ENCODE peak calls at places on chromosomes 2 and 18, in eight cellular contexts. One of them, this sample, is unnamed.

GRCh38 chr2:46042207-46042637 is 255.0 kb upstream of the EPAS1 start:
- ATAC-seq in stimulated activated naive B cell treated with anti-CD40 and anti-IgM and Interleukin-4, amounts not matched to agents 10 μg/mL and 1 μg/mL and 100 μg/mL, for 72 hours: no peak
- ATAC-seq in left cardiac atrium: no peak
- ATAC-seq in pancreas: peak
- ATAC-seq in left lobe of liver: peak
- ATAC-seq in stimulated activated naive CD8-positive, alpha-beta T cell treated with anti-CD3 and anti-CD28 coated beads, Interleukin-15, Interleukin-2, amounts not matched to agents 100 U/mL and 50 U/mL, for 24 hours: no peak
- ATAC-seq in WTC11: peak
- ATAC-seq in naive B cell: no peak
- ATAC-seq in this sample: no peak

GRCh38 chr18:79692056-79692455 is 12.5 kb downstream of the CTDP1 start:
- ATAC-seq in stimulated activated naive B cell treated with anti-CD40 and anti-IgM and Interleukin-4, amounts not matched to agents 10 μg/mL and 1 μg/mL and 100 μg/mL, for 72 hours: no peak
- ATAC-seq in left cardiac atrium: no peak
- ATAC-seq in pancreas: no peak
- ATAC-seq in left lobe of liver: no peak
- ATAC-seq in stimulated activated naive CD8-positive, alpha-beta T cell treated with anti-CD3 and anti-CD28 coated beads, Interleukin-15, Interleukin-2, amounts not matched to agents 100 U/mL and 50 U/mL, for 24 hours: no peak
- ATAC-seq in WTC11: no peak
- ATAC-seq in naive B cell: no peak
- ATAC-seq in this sample: no peak

GRCh38 chr2:46135936-46136335 is 161.3 kb upstream of the EPAS1 start:
- ATAC-seq in stimulated activated naive B cell treated with anti-CD40 and anti-IgM and Interleukin-4, amounts not matched to agents 10 μg/mL and 1 μg/mL and 100 μg/mL, for 72 hours: no peak
- ATAC-seq in left cardiac atrium: peak
- ATAC-seq in pancreas: peak
- ATAC-seq in left lobe of liver: no peak
- ATAC-seq in stimulated activated naive CD8-positive, alpha-beta T cell treated with anti-CD3 and anti-CD28 coated beads, Interleukin-15, Interleukin-2, amounts not matched to agents 100 U/mL and 50 U/mL, for 24 hours: no peak
- ATAC-seq in WTC11: no peak
- ATAC-seq in naive B cell: no peak
- ATAC-seq in this sample: no peak

GRCh38 chr2:46690825-46691224 is 211.5 kb downstream of the TMEM247 start:
- ATAC-seq in stimulated activated naive B cell treated with anti-CD40 and anti-IgM and Interleukin-4, amounts not matched to agents 10 μg/mL and 1 μg/mL and 100 μg/mL, for 72 hours: no peak
- ATAC-seq in left cardiac atrium: no peak
- ATAC-seq in pancreas: no peak
- ATAC-seq in left lobe of liver: no peak
- ATAC-seq in stimulated activated naive CD8-positive, alpha-beta T cell treated with anti-CD3 and anti-CD28 coated beads, Interleukin-15, Interleukin-2, amounts not matched to agents 100 U/mL and 50 U/mL, for 24 hours: peak
- ATAC-seq in WTC11: no peak
- ATAC-seq in naive B cell: no peak
- ATAC-seq in this sample: no peak

GRCh38 chr2:37636209-37637077 is 35.0 kb downstream of the CDC42EP3 start:
- ATAC-seq in stimulated activated naive B cell treated with anti-CD40 and anti-IgM and Interleukin-4, amounts not matched to agents 10 μg/mL and 1 μg/mL and 100 μg/mL, for 72 hours: peak
- ATAC-seq in left cardiac atrium: no peak
- ATAC-seq in pancreas: no peak
- ATAC-seq in left lobe of liver: no peak
- ATAC-seq in stimulated activated naive CD8-positive, alpha-beta T cell treated with anti-CD3 and anti-CD28 coated beads, Interleukin-15, Interleukin-2, amounts not matched to agents 100 U/mL and 50 U/mL, for 24 hours: peak
- ATAC-seq in WTC11: peak
- ATAC-seq in naive B cell: peak
- ATAC-seq in this sample: peak

GRCh38 chr2:206707164-206707701 is 11.0 kb downstream of the DYTN start:
- ATAC-seq in stimulated activated naive B cell treated with anti-CD40 and anti-IgM and Interleukin-4, amounts not matched to agents 10 μg/mL and 1 μg/mL and 100 μg/mL, for 72 hours: no peak
- ATAC-seq in left cardiac atrium: no peak
- ATAC-seq in pancreas: no peak
- ATAC-seq in left lobe of liver: no peak
- ATAC-seq in stimulated activated naive CD8-positive, alpha-beta T cell treated with anti-CD3 and anti-CD28 coated beads, Interleukin-15, Interleukin-2, amounts not matched to agents 100 U/mL and 50 U/mL, for 24 hours: no peak
- ATAC-seq in WTC11: no peak
- ATAC-seq in naive B cell: no peak
- ATAC-seq in this sample: no peak

GRCh38 chr18:38633333-38633732 is 1067.7 kb upstream of the CELF4 start:
- ATAC-seq in stimulated activated naive B cell treated with anti-CD40 and anti-IgM and Interleukin-4, amounts not matched to agents 10 μg/mL and 1 μg/mL and 100 μg/mL, for 72 hours: no peak
- ATAC-seq in left cardiac atrium: no peak
- ATAC-seq in pancreas: no peak
- ATAC-seq in left lobe of liver: no peak
- ATAC-seq in stimulated activated naive CD8-positive, alpha-beta T cell treated with anti-CD3 and anti-CD28 coated beads, Interleukin-15, Interleukin-2, amounts not matched to agents 100 U/mL and 50 U/mL, for 24 hours: no peak
- ATAC-seq in WTC11: no peak
- ATAC-seq in naive B cell: no peak
- ATAC-seq in this sample: no peak

GRCh38 chr18:73479472-73479871 is 611.7 kb upstream of the NETO1 start:
- ATAC-seq in stimulated activated naive B cell treated with anti-CD40 and anti-IgM and Interleukin-4, amounts not matched to agents 10 μg/mL and 1 μg/mL and 100 μg/mL, for 72 hours: no peak
- ATAC-seq in left cardiac atrium: no peak
- ATAC-seq in pancreas: no peak
- ATAC-seq in left lobe of liver: no peak
- ATAC-seq in stimulated activated naive CD8-positive, alpha-beta T cell treated with anti-CD3 and anti-CD28 coated beads, Interleukin-15, Interleukin-2, amounts not matched to agents 100 U/mL and 50 U/mL, for 24 hours: no peak
- ATAC-seq in WTC11: no peak
- ATAC-seq in naive B cell: no peak
- ATAC-seq in this sample: no peak

GRCh38 chr2:20576598-20577115 is 74.2 kb downstream of the HS1BP3 start:
- ATAC-seq in stimulated activated naive B cell treated with anti-CD40 and anti-IgM and Interleukin-4, amounts not matched to agents 10 μg/mL and 1 μg/mL and 100 μg/mL, for 72 hours: peak
- ATAC-seq in left cardiac atrium: no peak
- ATAC-seq in pancreas: no peak
- ATAC-seq in left lobe of liver: no peak
- ATAC-seq in stimulated activated naive CD8-positive, alpha-beta T cell treated with anti-CD3 and anti-CD28 coated beads, Interleukin-15, Interleukin-2, amounts not matched to agents 100 U/mL and 50 U/mL, for 24 hours: peak
- ATAC-seq in WTC11: no peak
- ATAC-seq in naive B cell: peak
- ATAC-seq in this sample: peak

GRCh38 chr2:138919336-138919735 is 139.1 kb upstream of the NXPH2 start:
- ATAC-seq in stimulated activated naive B cell treated with anti-CD40 and anti-IgM and Interleukin-4, amounts not matched to agents 10 μg/mL and 1 μg/mL and 100 μg/mL, for 72 hours: no peak
- ATAC-seq in left cardiac atrium: no peak
- ATAC-seq in pancreas: no peak
- ATAC-seq in left lobe of liver: peak
- ATAC-seq in stimulated activated naive CD8-positive, alpha-beta T cell treated with anti-CD3 and anti-CD28 coated beads, Interleukin-15, Interleukin-2, amounts not matched to agents 100 U/mL and 50 U/mL, for 24 hours: no peak
- ATAC-seq in WTC11: no peak
- ATAC-seq in naive B cell: no peak
- ATAC-seq in this sample: no peak

GRCh38 chr2:95379616-95379925 is 22.9 kb upstream of the FAHD2A start:
- ATAC-seq in stimulated activated naive B cell treated with anti-CD40 and anti-IgM and Interleukin-4, amounts not matched to agents 10 μg/mL and 1 μg/mL and 100 μg/mL, for 72 hours: peak
- ATAC-seq in left cardiac atrium: no peak
- ATAC-seq in pancreas: no peak
- ATAC-seq in left lobe of liver: peak
- ATAC-seq in stimulated activated naive CD8-positive, alpha-beta T cell treated with anti-CD3 and anti-CD28 coated beads, Interleukin-15, Interleukin-2, amounts not matched to agents 100 U/mL and 50 U/mL, for 24 hours: no peak
- ATAC-seq in WTC11: peak
- ATAC-seq in naive B cell: no peak
- ATAC-seq in this sample: no peak

GRCh38 chr18:25295624-25296138 is 56.3 kb downstream of the ZNF521 start:
- ATAC-seq in stimulated activated naive B cell treated with anti-CD40 and anti-IgM and Interleukin-4, amounts not matched to agents 10 μg/mL and 1 μg/mL and 100 μg/mL, for 72 hours: no peak
- ATAC-seq in left cardiac atrium: no peak
- ATAC-seq in pancreas: no peak
- ATAC-seq in left lobe of liver: no peak
- ATAC-seq in stimulated activated naive CD8-positive, alpha-beta T cell treated with anti-CD3 and anti-CD28 coated beads, Interleukin-15, Interleukin-2, amounts not matched to agents 100 U/mL and 50 U/mL, for 24 hours: no peak
- ATAC-seq in WTC11: no peak
- ATAC-seq in naive B cell: no peak
- ATAC-seq in this sample: no peak

GRCh38 chr2:231490801-231491200 is 26.5 kb upstream of the NCL start:
- ATAC-seq in stimulated activated naive B cell treated with anti-CD40 and anti-IgM and Interleukin-4, amounts not matched to agents 10 μg/mL and 1 μg/mL and 100 μg/mL, for 72 hours: no peak
- ATAC-seq in left cardiac atrium: no peak
- ATAC-seq in pancreas: no peak
- ATAC-seq in left lobe of liver: no peak
- ATAC-seq in stimulated activated naive CD8-positive, alpha-beta T cell treated with anti-CD3 and anti-CD28 coated beads, Interleukin-15, Interleukin-2, amounts not matched to agents 100 U/mL and 50 U/mL, for 24 hours: no peak
- ATAC-seq in WTC11: no peak
- ATAC-seq in naive B cell: no peak
- ATAC-seq in this sample: no peak

GRCh38 chr18:42517896-42518295 is 562.9 kb downstream of the PIK3C3 start:
- ATAC-seq in stimulated activated naive B cell treated with anti-CD40 and anti-IgM and Interleukin-4, amounts not matched to agents 10 μg/mL and 1 μg/mL and 100 μg/mL, for 72 hours: no peak
- ATAC-seq in left cardiac atrium: no peak
- ATAC-seq in pancreas: no peak
- ATAC-seq in left lobe of liver: no peak
- ATAC-seq in stimulated activated naive CD8-positive, alpha-beta T cell treated with anti-CD3 and anti-CD28 coated beads, Interleukin-15, Interleukin-2, amounts not matched to agents 100 U/mL and 50 U/mL, for 24 hours: no peak
- ATAC-seq in WTC11: no peak
- ATAC-seq in naive B cell: no peak
- ATAC-seq in this sample: no peak

GRCh38 chr2:227153307-227153706 is 10.7 kb downstream of the COL4A4 start:
- ATAC-seq in stimulated activated naive B cell treated with anti-CD40 and anti-IgM and Interleukin-4, amounts not matched to agents 10 μg/mL and 1 μg/mL and 100 μg/mL, for 72 hours: no peak
- ATAC-seq in left cardiac atrium: peak
- ATAC-seq in pancreas: peak
- ATAC-seq in left lobe of liver: no peak
- ATAC-seq in stimulated activated naive CD8-positive, alpha-beta T cell treated with anti-CD3 and anti-CD28 coated beads, Interleukin-15, Interleukin-2, amounts not matched to agents 100 U/mL and 50 U/mL, for 24 hours: no peak
- ATAC-seq in WTC11: no peak
- ATAC-seq in naive B cell: no peak
- ATAC-seq in this sample: no peak

GRCh38 chr2:69067866-69068265 is 54.9 kb downstream of the ANTXR1 start:
- ATAC-seq in stimulated activated naive B cell treated with anti-CD40 and anti-IgM and Interleukin-4, amounts not matched to agents 10 μg/mL and 1 μg/mL and 100 μg/mL, for 72 hours: no peak
- ATAC-seq in left cardiac atrium: no peak
- ATAC-seq in pancreas: no peak
- ATAC-seq in left lobe of liver: no peak
- ATAC-seq in stimulated activated naive CD8-positive, alpha-beta T cell treated with anti-CD3 and anti-CD28 coated beads, Interleukin-15, Interleukin-2, amounts not matched to agents 100 U/mL and 50 U/mL, for 24 hours: no peak
- ATAC-seq in WTC11: no peak
- ATAC-seq in naive B cell: no peak
- ATAC-seq in this sample: no peak

GRCh38 chr2:182810087-182810486 is 56.4 kb downstream of the FRZB start:
- ATAC-seq in stimulated activated naive B cell treated with anti-CD40 and anti-IgM and Interleukin-4, amounts not matched to agents 10 μg/mL and 1 μg/mL and 100 μg/mL, for 72 hours: no peak
- ATAC-seq in left cardiac atrium: no peak
- ATAC-seq in pancreas: no peak
- ATAC-seq in left lobe of liver: peak
- ATAC-seq in stimulated activated naive CD8-positive, alpha-beta T cell treated with anti-CD3 and anti-CD28 coated beads, Interleukin-15, Interleukin-2, amounts not matched to agents 100 U/mL and 50 U/mL, for 24 hours: no peak
- ATAC-seq in WTC11: no peak
- ATAC-seq in naive B cell: no peak
- ATAC-seq in this sample: no peak

GRCh38 chr2:201406077-201406662 is 45.1 kb downstream of the TRAK2 start:
- ATAC-seq in stimulated activated naive B cell treated with anti-CD40 and anti-IgM and Interleukin-4, amounts not matched to agents 10 μg/mL and 1 μg/mL and 100 μg/mL, for 72 hours: peak
- ATAC-seq in left cardiac atrium: peak
- ATAC-seq in pancreas: peak
- ATAC-seq in left lobe of liver: peak
- ATAC-seq in stimulated activated naive CD8-positive, alpha-beta T cell treated with anti-CD3 and anti-CD28 coated beads, Interleukin-15, Interleukin-2, amounts not matched to agents 100 U/mL and 50 U/mL, for 24 hours: no peak
- ATAC-seq in WTC11: no peak
- ATAC-seq in naive B cell: no peak
- ATAC-seq in this sample: no peak

GRCh38 chr2:69742170-69742952 is 427 bp downstream of the ANXA4 start:
- ATAC-seq in stimulated activated naive B cell treated with anti-CD40 and anti-IgM and Interleukin-4, amounts not matched to agents 10 μg/mL and 1 μg/mL and 100 μg/mL, for 72 hours: peak
- ATAC-seq in left cardiac atrium: peak
- ATAC-seq in pancreas: peak
- ATAC-seq in left lobe of liver: peak
- ATAC-seq in stimulated activated naive CD8-positive, alpha-beta T cell treated with anti-CD3 and anti-CD28 coated beads, Interleukin-15, Interleukin-2, amounts not matched to agents 100 U/mL and 50 U/mL, for 24 hours: peak
- ATAC-seq in WTC11: peak
- ATAC-seq in naive B cell: no peak
- ATAC-seq in this sample: peak

GRCh38 chr2:48343571-48344440 is 186.1 kb upstream of the STON1 start:
- ATAC-seq in stimulated activated naive B cell treated with anti-CD40 and anti-IgM and Interleukin-4, amounts not matched to agents 10 μg/mL and 1 μg/mL and 100 μg/mL, for 72 hours: peak
- ATAC-seq in left cardiac atrium: no peak
- ATAC-seq in pancreas: peak
- ATAC-seq in left lobe of liver: peak
- ATAC-seq in stimulated activated naive CD8-positive, alpha-beta T cell treated with anti-CD3 and anti-CD28 coated beads, Interleukin-15, Interleukin-2, amounts not matched to agents 100 U/mL and 50 U/mL, for 24 hours: peak
- ATAC-seq in WTC11: no peak
- ATAC-seq in naive B cell: peak
- ATAC-seq in this sample: no peak

GRCh38 chr2:59183070-59183469 is 941.9 kb upstream of the FANCL start:
- ATAC-seq in stimulated activated naive B cell treated with anti-CD40 and anti-IgM and Interleukin-4, amounts not matched to agents 10 μg/mL and 1 μg/mL and 100 μg/mL, for 72 hours: no peak
- ATAC-seq in left cardiac atrium: no peak
- ATAC-seq in pancreas: no peak
- ATAC-seq in left lobe of liver: no peak
- ATAC-seq in stimulated activated naive CD8-positive, alpha-beta T cell treated with anti-CD3 and anti-CD28 coated beads, Interleukin-15, Interleukin-2, amounts not matched to agents 100 U/mL and 50 U/mL, for 24 hours: no peak
- ATAC-seq in WTC11: no peak
- ATAC-seq in naive B cell: no peak
- ATAC-seq in this sample: no peak

GRCh38 chr2:68837164-68837860 is 33.9 kb downstream of the BMP10 start:
- ATAC-seq in stimulated activated naive B cell treated with anti-CD40 and anti-IgM and Interleukin-4, amounts not matched to agents 10 μg/mL and 1 μg/mL and 100 μg/mL, for 72 hours: peak
- ATAC-seq in left cardiac atrium: peak
- ATAC-seq in pancreas: peak
- ATAC-seq in left lobe of liver: peak
- ATAC-seq in stimulated activated naive CD8-positive, alpha-beta T cell treated with anti-CD3 and anti-CD28 coated beads, Interleukin-15, Interleukin-2, amounts not matched to agents 100 U/mL and 50 U/mL, for 24 hours: no peak
- ATAC-seq in WTC11: peak
- ATAC-seq in naive B cell: peak
- ATAC-seq in this sample: peak

GRCh38 chr2:196162586-196163180 is 8.7 kb downstream of the STK17B start:
- ATAC-seq in stimulated activated naive B cell treated with anti-CD40 and anti-IgM and Interleukin-4, amounts not matched to agents 10 μg/mL and 1 μg/mL and 100 μg/mL, for 72 hours: no peak
- ATAC-seq in left cardiac atrium: no peak
- ATAC-seq in pancreas: no peak
- ATAC-seq in left lobe of liver: no peak
- ATAC-seq in stimulated activated naive CD8-positive, alpha-beta T cell treated with anti-CD3 and anti-CD28 coated beads, Interleukin-15, Interleukin-2, amounts not matched to agents 100 U/mL and 50 U/mL, for 24 hours: peak
- ATAC-seq in WTC11: no peak
- ATAC-seq in naive B cell: peak
- ATAC-seq in this sample: no peak

GRCh38 chr2:172968061-172968469 is 107.6 kb upstream of the MAP3K20 start:
- ATAC-seq in stimulated activated naive B cell treated with anti-CD40 and anti-IgM and Interleukin-4, amounts not matched to agents 10 μg/mL and 1 μg/mL and 100 μg/mL, for 72 hours: no peak
- ATAC-seq in left cardiac atrium: peak
- ATAC-seq in pancreas: peak
- ATAC-seq in left lobe of liver: peak
- ATAC-seq in stimulated activated naive CD8-positive, alpha-beta T cell treated with anti-CD3 and anti-CD28 coated beads, Interleukin-15, Interleukin-2, amounts not matched to agents 100 U/mL and 50 U/mL, for 24 hours: no peak
- ATAC-seq in WTC11: no peak
- ATAC-seq in naive B cell: no peak
- ATAC-seq in this sample: no peak

GRCh38 chr2:104545055-104545454 is 308.9 kb upstream of the POU3F3 start:
- ATAC-seq in stimulated activated naive B cell treated with anti-CD40 and anti-IgM and Interleukin-4, amounts not matched to agents 10 μg/mL and 1 μg/mL and 100 μg/mL, for 72 hours: no peak
- ATAC-seq in left cardiac atrium: no peak
- ATAC-seq in pancreas: peak
- ATAC-seq in left lobe of liver: no peak
- ATAC-seq in stimulated activated naive CD8-positive, alpha-beta T cell treated with anti-CD3 and anti-CD28 coated beads, Interleukin-15, Interleukin-2, amounts not matched to agents 100 U/mL and 50 U/mL, for 24 hours: no peak
- ATAC-seq in WTC11: no peak
- ATAC-seq in naive B cell: no peak
- ATAC-seq in this sample: no peak

GRCh38 chr2:232878855-232879617 is 9.0 kb downstream of the SNORC start:
- ATAC-seq in stimulated activated naive B cell treated with anti-CD40 and anti-IgM and Interleukin-4, amounts not matched to agents 10 μg/mL and 1 μg/mL and 100 μg/mL, for 72 hours: no peak
- ATAC-seq in left cardiac atrium: no peak
- ATAC-seq in pancreas: no peak
- ATAC-seq in left lobe of liver: no peak
- ATAC-seq in stimulated activated naive CD8-positive, alpha-beta T cell treated with anti-CD3 and anti-CD28 coated beads, Interleukin-15, Interleukin-2, amounts not matched to agents 100 U/mL and 50 U/mL, for 24 hours: no peak
- ATAC-seq in WTC11: no peak
- ATAC-seq in naive B cell: no peak
- ATAC-seq in this sample: no peak

GRCh38 chr2:219752731-219753130 is 125.3 kb downstream of the SLC4A3 start:
- ATAC-seq in stimulated activated naive B cell treated with anti-CD40 and anti-IgM and Interleukin-4, amounts not matched to agents 10 μg/mL and 1 μg/mL and 100 μg/mL, for 72 hours: no peak
- ATAC-seq in left cardiac atrium: peak
- ATAC-seq in pancreas: no peak
- ATAC-seq in left lobe of liver: no peak
- ATAC-seq in stimulated activated naive CD8-positive, alpha-beta T cell treated with anti-CD3 and anti-CD28 coated beads, Interleukin-15, Interleukin-2, amounts not matched to agents 100 U/mL and 50 U/mL, for 24 hours: no peak
- ATAC-seq in WTC11: no peak
- ATAC-seq in naive B cell: no peak
- ATAC-seq in this sample: no peak

GRCh38 chr18:24785019-24785418 is 324.6 kb downstream of the HRH4 start:
- ATAC-seq in stimulated activated naive B cell treated with anti-CD40 and anti-IgM and Interleukin-4, amounts not matched to agents 10 μg/mL and 1 μg/mL and 100 μg/mL, for 72 hours: no peak
- ATAC-seq in left cardiac atrium: no peak
- ATAC-seq in pancreas: no peak
- ATAC-seq in left lobe of liver: no peak
- ATAC-seq in stimulated activated naive CD8-positive, alpha-beta T cell treated with anti-CD3 and anti-CD28 coated beads, Interleukin-15, Interleukin-2, amounts not matched to agents 100 U/mL and 50 U/mL, for 24 hours: no peak
- ATAC-seq in WTC11: no peak
- ATAC-seq in naive B cell: no peak
- ATAC-seq in this sample: no peak

GRCh38 chr2:181340891-181341290 is 116.3 kb upstream of the ITGA4 start:
- ATAC-seq in stimulated activated naive B cell treated with anti-CD40 and anti-IgM and Interleukin-4, amounts not matched to agents 10 μg/mL and 1 μg/mL and 100 μg/mL, for 72 hours: peak
- ATAC-seq in left cardiac atrium: no peak
- ATAC-seq in pancreas: no peak
- ATAC-seq in left lobe of liver: no peak
- ATAC-seq in stimulated activated naive CD8-positive, alpha-beta T cell treated with anti-CD3 and anti-CD28 coated beads, Interleukin-15, Interleukin-2, amounts not matched to agents 100 U/mL and 50 U/mL, for 24 hours: no peak
- ATAC-seq in WTC11: no peak
- ATAC-seq in naive B cell: no peak
- ATAC-seq in this sample: no peak

GRCh38 chr2:55242617-55243016 is 10.1 kb downstream of the RPS27A start:
- ATAC-seq in stimulated activated naive B cell treated with anti-CD40 and anti-IgM and Interleukin-4, amounts not matched to agents 10 μg/mL and 1 μg/mL and 100 μg/mL, for 72 hours: no peak
- ATAC-seq in left cardiac atrium: no peak
- ATAC-seq in pancreas: no peak
- ATAC-seq in left lobe of liver: no peak
- ATAC-seq in stimulated activated naive CD8-positive, alpha-beta T cell treated with anti-CD3 and anti-CD28 coated beads, Interleukin-15, Interleukin-2, amounts not matched to agents 100 U/mL and 50 U/mL, for 24 hours: no peak
- ATAC-seq in WTC11: no peak
- ATAC-seq in naive B cell: no peak
- ATAC-seq in this sample: no peak

GRCh38 chr2:30847329-30847728 is 40.1 kb upstream of the CAPN13 start:
- ATAC-seq in stimulated activated naive B cell treated with anti-CD40 and anti-IgM and Interleukin-4, amounts not matched to agents 10 μg/mL and 1 μg/mL and 100 μg/mL, for 72 hours: no peak
- ATAC-seq in left cardiac atrium: no peak
- ATAC-seq in pancreas: no peak
- ATAC-seq in left lobe of liver: no peak
- ATAC-seq in stimulated activated naive CD8-positive, alpha-beta T cell treated with anti-CD3 and anti-CD28 coated beads, Interleukin-15, Interleukin-2, amounts not matched to agents 100 U/mL and 50 U/mL, for 24 hours: no peak
- ATAC-seq in WTC11: no peak
- ATAC-seq in naive B cell: no peak
- ATAC-seq in this sample: no peak

GRCh38 chr2:128464456-128464855 is 145.8 kb upstream of the HS6ST1 start:
- ATAC-seq in stimulated activated naive B cell treated with anti-CD40 and anti-IgM and Interleukin-4, amounts not matched to agents 10 μg/mL and 1 μg/mL and 100 μg/mL, for 72 hours: no peak
- ATAC-seq in left cardiac atrium: no peak
- ATAC-seq in pancreas: no peak
- ATAC-seq in left lobe of liver: no peak
- ATAC-seq in stimulated activated naive CD8-positive, alpha-beta T cell treated with anti-CD3 and anti-CD28 coated beads, Interleukin-15, Interleukin-2, amounts not matched to agents 100 U/mL and 50 U/mL, for 24 hours: no peak
- ATAC-seq in WTC11: peak
- ATAC-seq in naive B cell: no peak
- ATAC-seq in this sample: no peak

GRCh38 chr2:162091325-162092007 is 17.5 kb upstream of the DPP4 start:
- ATAC-seq in stimulated activated naive B cell treated with anti-CD40 and anti-IgM and Interleukin-4, amounts not matched to agents 10 μg/mL and 1 μg/mL and 100 μg/mL, for 72 hours: no peak
- ATAC-seq in left cardiac atrium: peak
- ATAC-seq in pancreas: peak
- ATAC-seq in left lobe of liver: peak
- ATAC-seq in stimulated activated naive CD8-positive, alpha-beta T cell treated with anti-CD3 and anti-CD28 coated beads, Interleukin-15, Interleukin-2, amounts not matched to agents 100 U/mL and 50 U/mL, for 24 hours: no peak
- ATAC-seq in WTC11: peak
- ATAC-seq in naive B cell: no peak
- ATAC-seq in this sample: no peak

GRCh38 chr2:100339823-100340222 is 17.5 kb upstream of the LONRF2 start:
- ATAC-seq in stimulated activated naive B cell treated with anti-CD40 and anti-IgM and Interleukin-4, amounts not matched to agents 10 μg/mL and 1 μg/mL and 100 μg/mL, for 72 hours: no peak
- ATAC-seq in left cardiac atrium: no peak
- ATAC-seq in pancreas: no peak
- ATAC-seq in left lobe of liver: no peak
- ATAC-seq in stimulated activated naive CD8-positive, alpha-beta T cell treated with anti-CD3 and anti-CD28 coated beads, Interleukin-15, Interleukin-2, amounts not matched to agents 100 U/mL and 50 U/mL, for 24 hours: no peak
- ATAC-seq in WTC11: no peak
- ATAC-seq in naive B cell: no peak
- ATAC-seq in this sample: no peak

This sample was measured in stimulated activated memory B cell treated with anti-CD40 and anti-IgM and Interleukin-4, amounts not matched to agents 10 μg/mL and 1 μg/mL and 100 μg/mL, for 72 hours.